ENCODE peak calls at places on chromosomes 3 and 15, in four cellular contexts. B is stimulated activated CD4-positive, alpha-beta T cell treated with anti-CD3 and anti-CD28 coated beads, TNF-alpha, amount 100 ng/mL, for 24 hours; K is CD8-positive, alpha-beta memory T cell; Q is Kasumi-1. W is an unnamed sample.
A peak's percentile ranks its signal among the peaks of the same experiment; 100 is the strongest.

GRCh38 chr15:32688151-32688639 is 29.6 kb upstream of the GREM1 start:
- DNase-seq in B (no peak), K (no peak), Q (no peak), W (no peak)

GRCh38 chr15:69590932-69591524 is 138.4 kb downstream of the RPLP1 start:
- DNase-seq in B (no peak), K (no peak), Q (no peak), W (no peak)

GRCh38 chr15:95884276-95884675 is 446.2 kb upstream of the NR2F2 start:
- DNase-seq in B (no peak), K (no peak), Q (no peak), W (no peak)

GRCh38 chr3:140816372-140816771 is 125.3 kb upstream of the SLC25A36 start:
- DNase-seq in B (no peak), K (no peak), Q (no peak), W (no peak)

GRCh38 chr15:74535388-74536084 is 5.5 kb upstream of the ARID3B start:
- DNase-seq in B (no peak), K (no peak), Q (no peak), W (no peak)

GRCh38 chr3:140927279-140927678 is 14.4 kb upstream of the SLC25A36 start:
- DNase-seq in B (no peak), K (no peak), Q (no peak), W (no peak)

GRCh38 chr3:127043731-127044510 is 61.0 kb downstream of the PLXNA1 start:
- DNase-seq in B (no peak), K (no peak), Q (no peak), W (no peak)

GRCh38 chr15:81296673-81297072 is 27.3 kb downstream of the STARD5 start:
- DNase-seq in B (peak; percentile 62), K (peak; percentile 63), Q (peak; percentile 98), W (peak; percentile 64)

GRCh38 chr3:186193534-186194450 is 84.9 kb upstream of the ETV5 start:
- DNase-seq in B (no peak), K (no peak), Q (no peak), W (no peak)

GRCh38 chr3:126259411-126260391 is 79.3 kb upstream of the ALDH1L1 start:
- DNase-seq in B (peak; percentile 14), K (no peak), Q (no peak), W (no peak)

GRCh38 chr3:99384596-99384995 is 253.8 kb upstream of the COL8A1 start:
- DNase-seq in B (no peak), K (no peak), Q (no peak), W (no peak)

GRCh38 chr15:25236143-25236860 is 202.5 kb downstream of the UBE3A start:
- DNase-seq in B (no peak), K (no peak), Q (no peak), W (no peak)

GRCh38 chr15:100007609-100008008 is 274.4 kb upstream of the LYSMD4 start:
- DNase-seq in B (no peak), K (no peak), Q (no peak), W (no peak)

GRCh38 chr3:71129611-71130515 is 453.7 kb downstream of the FOXP1 start:
- DNase-seq in B (no peak), K (no peak), Q (no peak), W (no peak)

GRCh38 chr15:64180235-64180824 is 17.5 kb upstream of the PPIB start:
- DNase-seq in B (no peak), K (no peak), Q (no peak), W (no peak)

GRCh38 chr3:14532691-14533456 is 7.3 kb downstream of the GRIP2 start:
- DNase-seq in B (no peak), K (no peak), Q (no peak), W (no peak)

GRCh38 chr15:77720617-77721016 is 87.9 kb upstream of the LINGO1 start:
- DNase-seq in B (no peak), K (no peak), Q (no peak), W (no peak)

GRCh38 chr3:15551902-15552301 is 30.4 kb upstream of the COLQ start:
- DNase-seq in B (no peak), K (no peak), Q (no peak), W (no peak)

W was measured in natural killer cell.